ENCODE peak calls at places on chromosome X, in four cellular contexts. C is A549, M is GM12878, J is K562. D is an unnamed sample.

GRCh38 chrX:154097003-154097596 is 417 bp downstream of the MECP2 start:
- DNase-seq in J (peak; percentile 92), M (no peak), C (peak; percentile 77), D (peak; percentile 58)

GRCh38 chrX:139642241-139642927 is 65.6 kb downstream of the MCF2 start:
- DNase-seq in C (no peak), J (no peak), M (no peak), D (no peak)

GRCh38 chrX:132227383-132228112 is 8.3 kb upstream of the RAP2C start:
- DNase-seq in J (no peak), M (no peak), C (no peak), D (no peak)

GRCh38 chrX:39705299-39705698 is 392.5 kb downstream of the BCOR start:
- DNase-seq in C (peak; percentile 52), J (peak; percentile 25), M (no peak), D (no peak)

GRCh38 chrX:38426785-38427184 is 74.4 kb downstream of the OTC start:
- DNase-seq in J (peak; percentile 13), M (no peak), C (no peak), D (no peak)

GRCh38 chrX:107675823-107676555 is 47.7 kb downstream of the PRPS1 start:
- DNase-seq in J (peak; percentile 24), M (no peak), C (no peak), D (no peak)

GRCh38 chrX:119541188-119541587 is 24.0 kb downstream of the STEEP1 start:
- DNase-seq in J (no peak), M (no peak), C (peak; percentile 22), D (no peak)

GRCh38 chrX:125203737-125204578 is 115.7 kb upstream of the TEX13C start:
- DNase-seq in C (no peak), J (peak; percentile 15), M (no peak), D (no peak)

GRCh38 chrX:155056877-155057792 is 13.8 kb downstream of the CMC4 start:
- DNase-seq in J (peak; percentile 82), M (peak; percentile 24), C (peak; percentile 43), D (peak; percentile 43)

GRCh38 chrX:11066812-11067211 is 44.3 kb upstream of the HCCS start:
- DNase-seq in C (no peak), J (no peak), M (no peak), D (no peak)

GRCh38 chrX:70998402-70999027 is 67.6 kb upstream of the SLC7A3 start:
- DNase-seq in J (peak; percentile 67), M (no peak), C (no peak), D (peak; percentile 37)

GRCh38 chrX:100328342-100328741 is 81.7 kb downstream of the PCDH19 start:
- DNase-seq in J (no peak), M (no peak), C (no peak), D (no peak)

GRCh38 chrX:153333821-153334653 is at the start of gene ZNF275:
- DNase-seq in C (peak; percentile 65), M (no peak), J (peak; percentile 85), D (peak; percentile 29)

GRCh38 chrX:150587585-150588503 is 19.4 kb downstream of the MTM1 start:
- DNase-seq in J (peak; percentile 48), M (no peak), C (peak; percentile 15), D (no peak)

GRCh38 chrX:6574762-6575161 is 39.8 kb upstream of the VCX3A start:
- DNase-seq in M (no peak), J (no peak), C (no peak), D (no peak)
- TF ChIP-seq CHD4 in M (no peak), J (no peak), C (no peak), D (no peak)

DNA sequence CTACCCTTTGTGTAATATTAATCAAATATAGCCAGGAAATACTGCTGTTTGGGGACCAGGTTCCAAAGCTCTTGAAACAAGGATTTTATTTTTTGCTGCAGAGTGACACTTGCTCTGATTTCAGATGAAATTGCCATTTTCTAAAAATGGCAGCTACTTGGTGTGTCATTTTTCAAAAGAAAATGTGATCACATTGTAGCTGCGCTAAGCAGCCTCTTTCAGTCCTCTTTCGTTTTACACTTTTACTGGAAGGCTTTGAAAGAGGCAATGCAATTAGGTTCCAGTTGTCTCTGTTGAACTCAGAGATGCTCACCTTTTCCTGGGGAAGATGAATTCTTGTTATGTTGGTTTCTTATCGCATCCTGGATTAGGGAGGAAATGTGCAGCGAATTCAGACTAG is 85.1 kb downstream of the CT47B1 start:
- DNase-seq in C (no peak), J (no peak), M (no peak), D (no peak)
- TF ChIP-seq CHD4 in C (no peak), J (no peak), M (no peak), D (no peak)

DNA sequence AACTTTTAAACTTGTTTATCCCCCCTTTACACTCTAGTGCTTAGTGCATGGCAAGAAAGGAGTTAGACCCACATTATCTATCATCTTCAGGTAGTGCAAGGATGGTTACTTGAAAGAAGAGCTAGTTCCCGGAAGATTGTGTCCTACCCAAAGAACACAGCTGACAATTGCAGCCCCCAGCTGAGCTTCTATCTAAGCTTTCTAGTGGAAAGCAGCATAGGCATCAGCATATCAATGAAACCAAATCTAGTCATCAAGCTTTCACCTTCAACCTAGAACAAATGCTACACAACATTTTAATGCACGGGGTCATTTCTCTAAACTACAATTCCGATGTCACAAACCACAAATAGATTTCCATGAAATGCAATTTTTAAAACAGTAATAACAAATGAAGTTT is 88.9 kb upstream of the TFDP3 start:
- DNase-seq in J (no peak), C (no peak), M (no peak), D (no peak)
- TF ChIP-seq CHD4 in J (no peak), C (no peak), M (no peak), D (no peak)

GRCh38 chrX:16839224-16839851 is 30.8 kb downstream of the RBBP7 start:
- DNase-seq in J (peak; percentile 38), C (no peak), M (no peak), D (no peak)

GRCh38 chrX:16842684-16843083 is 27.5 kb downstream of the RBBP7 start:
- DNase-seq in J (no peak), M (no peak), C (no peak), D (no peak)

GRCh38 chrX:16843208-16843909 is 26.8 kb downstream of the RBBP7 start:
- DNase-seq in M (no peak), J (no peak), C (no peak), D (no peak)

GRCh38 chrX:16838202-16839066 is 31.7 kb downstream of the RBBP7 start:
- DNase-seq in M (no peak), J (no peak), C (no peak), D (no peak)

GRCh38 chrX:16839852-16840460 is 30.2 kb downstream of the RBBP7 start:
- DNase-seq in M (no peak), C (no peak), J (peak; percentile 29), D (no peak)
- TF ChIP-seq CHD4 in M (no peak), C (no peak), J (no peak), D (no peak)

DNA sequence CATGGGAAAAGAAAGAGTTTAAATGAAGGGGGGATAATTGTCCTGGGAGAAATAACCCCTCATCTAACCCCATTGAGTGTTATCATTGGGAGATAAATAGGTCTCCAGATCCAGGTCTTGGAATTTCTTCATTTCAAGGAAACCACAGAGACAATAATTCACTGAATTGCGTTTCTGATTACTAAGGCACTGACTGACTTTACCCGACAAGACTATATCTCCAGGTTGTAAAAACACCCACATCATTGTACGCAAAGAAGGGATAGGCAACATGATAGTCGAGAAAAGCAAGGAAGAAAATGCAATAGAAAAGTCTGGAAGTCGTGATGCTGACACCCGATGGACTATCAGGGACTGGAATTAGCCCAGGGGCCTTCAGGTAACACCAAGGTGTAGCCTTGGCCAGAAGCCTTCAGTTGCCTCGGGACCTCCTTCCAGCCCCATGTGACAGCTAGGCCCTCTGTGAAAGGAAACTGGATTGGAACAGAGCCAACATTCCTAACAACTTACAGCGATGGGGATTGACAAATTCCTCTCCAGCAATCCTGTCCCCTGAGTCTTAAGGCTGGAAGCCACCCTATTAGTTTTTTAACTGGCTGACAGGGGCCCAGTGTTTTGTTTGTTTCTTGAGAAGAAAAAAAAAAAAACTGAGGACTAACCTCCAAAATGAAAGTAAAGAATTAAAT is 46.6 kb upstream of the RAB9B start:
- DNase-seq in J (no peak), M (no peak), C (no peak), D (peak; percentile 0)
- TF ChIP-seq CHD4 in J (no peak), M (no peak), C (no peak), D (no peak)

DNA sequence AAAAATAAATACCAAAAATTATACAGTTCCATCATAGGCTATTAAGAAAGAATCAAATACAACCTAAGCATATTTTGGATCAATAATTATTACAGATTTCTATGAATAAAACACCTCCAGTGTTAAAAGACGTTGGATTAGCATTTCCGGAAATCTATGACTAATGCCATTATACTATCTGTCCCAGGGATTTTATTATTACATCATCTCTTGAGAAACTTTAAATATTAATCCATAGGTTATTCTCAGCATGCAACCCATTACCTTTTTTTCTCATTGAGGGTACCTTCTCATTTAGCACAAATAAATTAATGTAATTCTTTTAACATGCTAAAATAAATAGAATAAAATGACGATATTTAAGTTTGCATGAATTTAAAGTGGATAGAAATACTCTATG is 44.6 kb downstream of the CXorf58 start:
- DNase-seq in M (no peak), J (no peak), C (no peak), D (no peak)
- TF ChIP-seq CHD4 in M (no peak), J (no peak), C (no peak), D (no peak)

GRCh38 chrX:111867236-111867635 is 8.7 kb upstream of the TRPC5OS start:
- DNase-seq in M (no peak), C (no peak), J (no peak), D (no peak)

GRCh38 chrX:111874241-111874640 is 1.7 kb upstream of the TRPC5OS start:
- DNase-seq in M (no peak), C (no peak), J (no peak), D (no peak)

GRCh38 chrX:111868726-111869638 is 7.0 kb upstream of the TRPC5OS start:
- DNase-seq in C (no peak), M (peak; percentile 40), J (no peak), D (no peak)

GRCh38 chrX:111869639-111870034 is 6.3 kb upstream of the TRPC5OS start:
- DNase-seq in M (peak; percentile 19), C (peak; percentile 5), J (peak; percentile 28), D (no peak)
- TF ChIP-seq CHD4 in M (no peak), C (no peak), J (no peak), D (no peak)

GRCh38 chrX:22300130-22300529 is 27.4 kb downstream of the CBLL2 start:
- DNase-seq in C (no peak), M (no peak), J (no peak), D (no peak)
- TF ChIP-seq CHD4 in C (no peak), M (no peak), J (no peak), D (no peak)

GRCh38 chrX:134640914-134641313 is 17.4 kb downstream of the PLAC1 start:
- DNase-seq in J (no peak), C (no peak), M (no peak), D (no peak)

GRCh38 chrX:134636859-134637258 is 21.4 kb downstream of the PLAC1 start:
- DNase-seq in J (no peak), C (no peak), M (no peak), D (no peak)

GRCh38 chrX:134646671-134647070 is 11.6 kb downstream of the PLAC1 start:
- DNase-seq in M (no peak), J (no peak), C (no peak), D (no peak)

GRCh38 chrX:134646170-134646569 is 12.1 kb downstream of the PLAC1 start:
- DNase-seq in J (no peak), M (no peak), C (no peak), D (no peak)

DNA sequence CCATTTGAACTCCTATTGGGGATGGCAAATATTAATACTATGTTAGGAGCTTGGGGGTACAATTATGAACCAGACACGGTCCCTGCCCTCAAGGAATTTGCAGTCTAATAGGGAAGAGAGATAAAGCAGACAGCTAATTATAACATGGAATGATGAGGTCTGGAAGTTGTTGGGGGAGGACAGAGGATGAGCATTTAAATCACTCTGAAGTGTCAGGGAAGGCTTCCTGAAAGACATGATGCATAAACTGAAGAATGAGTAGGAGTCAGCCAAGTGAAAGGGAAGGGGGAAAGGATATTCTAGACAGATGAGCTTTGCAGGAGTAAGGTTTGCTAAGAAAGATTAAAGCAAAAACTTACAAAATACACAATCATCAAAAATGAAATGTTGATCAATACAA is 15.9 kb downstream of the PLAC1 start:
- DNase-seq in J (no peak), C (no peak), M (no peak), D (no peak)
- TF ChIP-seq CHD4 in J (no peak), C (no peak), M (no peak), D (no peak)